ENCODE peak calls at places on chromosome 15, in seven cellular contexts. One of them, this sample, is unnamed.

GRCh38 chr15:34759992-34760391 is 5.2 kb upstream of the GJD2 start:
- DNase-seq in IMR-90: no peak
- DNase-seq in upper lobe of right lung: no peak
- DNase-seq in keratinocyte: no peak
- DNase-seq in RPMI8226: no peak
- DNase-seq in mesendoderm: no peak
- DNase-seq in activated T-helper 1 cell treated with Interleukin-2 at 50 U/mL for 16 hours: no peak
- DNase-seq in this sample: no peak

GRCh38 chr15:101642361-101642760 is 9.8 kb downstream of the TM2D3 start:
- DNase-seq in IMR-90: no peak
- DNase-seq in upper lobe of right lung: no peak
- DNase-seq in keratinocyte: no peak
- DNase-seq in RPMI8226: no peak
- DNase-seq in mesendoderm: peak; percentile 14
- DNase-seq in activated T-helper 1 cell treated with Interleukin-2 at 50 U/mL for 16 hours: no peak
- DNase-seq in this sample: peak; percentile 21

GRCh38 chr15:100686021-100686724 is 83.8 kb downstream of the ASB7 start:
- DNase-seq in IMR-90: no peak
- DNase-seq in upper lobe of right lung: peak; percentile 57
- DNase-seq in keratinocyte: no peak
- DNase-seq in RPMI8226: no peak
- DNase-seq in mesendoderm: no peak
- DNase-seq in activated T-helper 1 cell treated with Interleukin-2 at 50 U/mL for 16 hours: no peak
- DNase-seq in this sample: no peak

GRCh38 chr15:78024141-78024567 is 53.4 kb downstream of the TBC1D2B start:
- DNase-seq in IMR-90: peak; percentile 57
- DNase-seq in upper lobe of right lung: peak; percentile 69
- DNase-seq in keratinocyte: no peak
- DNase-seq in RPMI8226: no peak
- DNase-seq in mesendoderm: no peak
- DNase-seq in activated T-helper 1 cell treated with Interleukin-2 at 50 U/mL for 16 hours: no peak
- DNase-seq in this sample: peak; percentile 50

GRCh38 chr15:96326551-96327154 is 3.8 kb upstream of the NR2F2 start:
- DNase-seq in IMR-90: no peak
- DNase-seq in upper lobe of right lung: peak; percentile 78
- DNase-seq in keratinocyte: no peak
- DNase-seq in RPMI8226: peak; percentile 15
- DNase-seq in mesendoderm: peak; percentile 34
- DNase-seq in activated T-helper 1 cell treated with Interleukin-2 at 50 U/mL for 16 hours: no peak
- DNase-seq in this sample: peak; percentile 84

GRCh38 chr15:83850846-83851245 is 196.9 kb downstream of the ADAMTSL3 start:
- DNase-seq in IMR-90: no peak
- DNase-seq in upper lobe of right lung: no peak
- DNase-seq in keratinocyte: peak; percentile 38
- DNase-seq in RPMI8226: no peak
- DNase-seq in mesendoderm: no peak
- DNase-seq in activated T-helper 1 cell treated with Interleukin-2 at 50 U/mL for 16 hours: no peak
- DNase-seq in this sample: no peak

GRCh38 chr15:69059170-69059943 is 44.9 kb downstream of the NOX5 start:
- DNase-seq in IMR-90: peak; percentile 81
- DNase-seq in upper lobe of right lung: peak; percentile 90
- DNase-seq in keratinocyte: peak; percentile 32
- DNase-seq in RPMI8226: peak; percentile 88
- DNase-seq in mesendoderm: peak; percentile 96
- DNase-seq in activated T-helper 1 cell treated with Interleukin-2 at 50 U/mL for 16 hours: peak; percentile 56
- DNase-seq in this sample: peak; percentile 87

GRCh38 chr15:59367022-59367451 is 5.6 kb downstream of the MYO1E start:
- DNase-seq in IMR-90: no peak
- DNase-seq in upper lobe of right lung: no peak
- DNase-seq in keratinocyte: no peak
- DNase-seq in RPMI8226: no peak
- DNase-seq in mesendoderm: no peak
- DNase-seq in activated T-helper 1 cell treated with Interleukin-2 at 50 U/mL for 16 hours: no peak
- DNase-seq in this sample: no peak

GRCh38 chr15:44296625-44297524 is 8.4 kb downstream of the GOLM2 start:
- DNase-seq in IMR-90: peak; percentile 78
- DNase-seq in upper lobe of right lung: no peak
- DNase-seq in keratinocyte: no peak
- DNase-seq in RPMI8226: peak; percentile 37
- DNase-seq in mesendoderm: peak; percentile 80
- DNase-seq in activated T-helper 1 cell treated with Interleukin-2 at 50 U/mL for 16 hours: no peak
- DNase-seq in this sample: peak; percentile 51

GRCh38 chr15:90818251-90819210 is 49.9 kb upstream of the FURIN start:
- DNase-seq in IMR-90: no peak
- DNase-seq in upper lobe of right lung: peak; percentile 64
- DNase-seq in keratinocyte: no peak
- DNase-seq in RPMI8226: peak; percentile 45
- DNase-seq in mesendoderm: peak; percentile 35
- DNase-seq in activated T-helper 1 cell treated with Interleukin-2 at 50 U/mL for 16 hours: no peak
- DNase-seq in this sample: no peak

GRCh38 chr15:90838544-90838943 is 29.8 kb upstream of the FURIN start:
- DNase-seq in IMR-90: no peak
- DNase-seq in upper lobe of right lung: no peak
- DNase-seq in keratinocyte: no peak
- DNase-seq in RPMI8226: no peak
- DNase-seq in mesendoderm: no peak
- DNase-seq in activated T-helper 1 cell treated with Interleukin-2 at 50 U/mL for 16 hours: no peak
- DNase-seq in this sample: no peak

GRCh38 chr15:34239151-34239761 is 14.4 kb downstream of the EMC4 start:
- DNase-seq in IMR-90: peak; percentile 91
- DNase-seq in upper lobe of right lung: no peak
- DNase-seq in keratinocyte: peak; percentile 63
- DNase-seq in RPMI8226: no peak
- DNase-seq in mesendoderm: peak; percentile 70
- DNase-seq in activated T-helper 1 cell treated with Interleukin-2 at 50 U/mL for 16 hours: no peak
- DNase-seq in this sample: peak; percentile 72

GRCh38 chr15:58608711-58609110 is 140.8 kb downstream of the ADAM10 start:
- DNase-seq in IMR-90: peak; percentile 55
- DNase-seq in upper lobe of right lung: no peak
- DNase-seq in keratinocyte: no peak
- DNase-seq in RPMI8226: no peak
- DNase-seq in mesendoderm: no peak
- DNase-seq in activated T-helper 1 cell treated with Interleukin-2 at 50 U/mL for 16 hours: no peak
- DNase-seq in this sample: no peak

GRCh38 chr15:90482124-90483011 is 47.4 kb upstream of the CRTC3 start:
- DNase-seq in IMR-90: peak; percentile 66
- DNase-seq in upper lobe of right lung: no peak
- DNase-seq in keratinocyte: no peak
- DNase-seq in RPMI8226: peak; percentile 41
- DNase-seq in mesendoderm: peak; percentile 59
- DNase-seq in activated T-helper 1 cell treated with Interleukin-2 at 50 U/mL for 16 hours: no peak
- DNase-seq in this sample: peak; percentile 66

GRCh38 chr15:69081310-69082004 is 67.0 kb downstream of the NOX5 start:
- DNase-seq in IMR-90: peak; percentile 40
- DNase-seq in upper lobe of right lung: no peak
- DNase-seq in keratinocyte: no peak
- DNase-seq in RPMI8226: peak; percentile 41
- DNase-seq in mesendoderm: peak; percentile 79
- DNase-seq in activated T-helper 1 cell treated with Interleukin-2 at 50 U/mL for 16 hours: no peak
- DNase-seq in this sample: peak; percentile 53

GRCh38 chr15:58362262-58362922 is 69.4 kb upstream of the LIPC start:
- DNase-seq in IMR-90: no peak
- DNase-seq in upper lobe of right lung: no peak
- DNase-seq in keratinocyte: no peak
- DNase-seq in RPMI8226: no peak
- DNase-seq in mesendoderm: no peak
- DNase-seq in activated T-helper 1 cell treated with Interleukin-2 at 50 U/mL for 16 hours: no peak
- DNase-seq in this sample: peak; percentile 42

GRCh38 chr15:51828621-51829359 is 663 bp upstream of the TMOD3 start:
- DNase-seq in IMR-90: peak; percentile 28
- DNase-seq in upper lobe of right lung: no peak
- DNase-seq in keratinocyte: peak; percentile 73
- DNase-seq in RPMI8226: no peak
- DNase-seq in mesendoderm: no peak
- DNase-seq in activated T-helper 1 cell treated with Interleukin-2 at 50 U/mL for 16 hours: no peak
- DNase-seq in this sample: no peak

GRCh38 chr15:84654689-84655453 is 788 bp upstream of the WDR73 start:
- DNase-seq in IMR-90: peak; percentile 79
- DNase-seq in upper lobe of right lung: peak; percentile 89
- DNase-seq in keratinocyte: no peak
- DNase-seq in RPMI8226: peak; percentile 93
- DNase-seq in mesendoderm: peak; percentile 90
- DNase-seq in activated T-helper 1 cell treated with Interleukin-2 at 50 U/mL for 16 hours: peak; percentile 67
- DNase-seq in this sample: peak; percentile 75

GRCh38 chr15:90592144-90592887 is 62.6 kb downstream of the CRTC3 start:
- DNase-seq in IMR-90: peak; percentile 90
- DNase-seq in upper lobe of right lung: no peak
- DNase-seq in keratinocyte: no peak
- DNase-seq in RPMI8226: no peak
- DNase-seq in mesendoderm: no peak
- DNase-seq in activated T-helper 1 cell treated with Interleukin-2 at 50 U/mL for 16 hours: no peak
- DNase-seq in this sample: peak; percentile 95

GRCh38 chr15:77336006-77336405 is 83.9 kb downstream of the PEAK1 start:
- DNase-seq in IMR-90: no peak
- DNase-seq in upper lobe of right lung: no peak
- DNase-seq in keratinocyte: no peak
- DNase-seq in RPMI8226: no peak
- DNase-seq in mesendoderm: no peak
- DNase-seq in activated T-helper 1 cell treated with Interleukin-2 at 50 U/mL for 16 hours: no peak
- DNase-seq in this sample: no peak

GRCh38 chr15:100973351-100974034 is 54.3 kb downstream of the LRRK1 start:
- DNase-seq in IMR-90: no peak
- DNase-seq in upper lobe of right lung: no peak
- DNase-seq in keratinocyte: no peak
- DNase-seq in RPMI8226: no peak
- DNase-seq in mesendoderm: peak; percentile 47
- DNase-seq in activated T-helper 1 cell treated with Interleukin-2 at 50 U/mL for 16 hours: no peak
- DNase-seq in this sample: no peak

GRCh38 chr15:66454143-66454542 is 43.4 kb downstream of the SNAPC5 start:
- DNase-seq in IMR-90: peak; percentile 32
- DNase-seq in upper lobe of right lung: no peak
- DNase-seq in keratinocyte: no peak
- DNase-seq in RPMI8226: no peak
- DNase-seq in mesendoderm: no peak
- DNase-seq in activated T-helper 1 cell treated with Interleukin-2 at 50 U/mL for 16 hours: no peak
- DNase-seq in this sample: peak; percentile 41

GRCh38 chr15:68487087-68487843 is 55.3 kb upstream of the ITGA11 start:
- DNase-seq in IMR-90: peak; percentile 35
- DNase-seq in upper lobe of right lung: no peak
- DNase-seq in keratinocyte: no peak
- DNase-seq in RPMI8226: no peak
- DNase-seq in mesendoderm: no peak
- DNase-seq in activated T-helper 1 cell treated with Interleukin-2 at 50 U/mL for 16 hours: no peak
- DNase-seq in this sample: peak; percentile 41

GRCh38 chr15:67013696-67014095 is 51.7 kb upstream of the SMAD3 start:
- DNase-seq in IMR-90: peak; percentile 80
- DNase-seq in upper lobe of right lung: no peak
- DNase-seq in keratinocyte: no peak
- DNase-seq in RPMI8226: no peak
- DNase-seq in mesendoderm: peak; percentile 92
- DNase-seq in activated T-helper 1 cell treated with Interleukin-2 at 50 U/mL for 16 hours: no peak
- DNase-seq in this sample: no peak

GRCh38 chr15:89360294-89360971 is 25.8 kb upstream of the POLG start:
- DNase-seq in IMR-90: no peak
- DNase-seq in upper lobe of right lung: no peak
- DNase-seq in keratinocyte: no peak
- DNase-seq in RPMI8226: no peak
- DNase-seq in mesendoderm: peak; percentile 52
- DNase-seq in activated T-helper 1 cell treated with Interleukin-2 at 50 U/mL for 16 hours: no peak
- DNase-seq in this sample: no peak

GRCh38 chr15:41772720-41773331 is 1.5 kb upstream of the MAPKBP1 start:
- DNase-seq in IMR-90: peak; percentile 80
- DNase-seq in upper lobe of right lung: no peak
- DNase-seq in keratinocyte: no peak
- DNase-seq in RPMI8226: peak; percentile 60
- DNase-seq in mesendoderm: peak; percentile 86
- DNase-seq in activated T-helper 1 cell treated with Interleukin-2 at 50 U/mL for 16 hours: peak; percentile 15
- DNase-seq in this sample: peak; percentile 82

GRCh38 chr15:42364529-42364928 is 5.2 kb downstream of the CAPN3 start:
- DNase-seq in IMR-90: no peak
- DNase-seq in upper lobe of right lung: no peak
- DNase-seq in keratinocyte: no peak
- DNase-seq in RPMI8226: no peak
- DNase-seq in mesendoderm: no peak
- DNase-seq in activated T-helper 1 cell treated with Interleukin-2 at 50 U/mL for 16 hours: no peak
- DNase-seq in this sample: no peak

GRCh38 chr15:65595960-65596359 is 15.0 kb downstream of the INTS14 start:
- DNase-seq in IMR-90: no peak
- DNase-seq in upper lobe of right lung: no peak
- DNase-seq in keratinocyte: no peak
- DNase-seq in RPMI8226: no peak
- DNase-seq in mesendoderm: peak; percentile 42
- DNase-seq in activated T-helper 1 cell treated with Interleukin-2 at 50 U/mL for 16 hours: no peak
- DNase-seq in this sample: peak; percentile 8

GRCh38 chr15:69881760-69882159 is 216.0 kb downstream of the TLE3 start:
- DNase-seq in IMR-90: no peak
- DNase-seq in upper lobe of right lung: no peak
- DNase-seq in keratinocyte: no peak
- DNase-seq in RPMI8226: peak; percentile 94
- DNase-seq in mesendoderm: no peak
- DNase-seq in activated T-helper 1 cell treated with Interleukin-2 at 50 U/mL for 16 hours: no peak
- DNase-seq in this sample: no peak

GRCh38 chr15:69164807-69165636 is 4.6 kb downstream of the GLCE start:
- DNase-seq in IMR-90: peak; percentile 88
- DNase-seq in upper lobe of right lung: no peak
- DNase-seq in keratinocyte: no peak
- DNase-seq in RPMI8226: no peak
- DNase-seq in mesendoderm: no peak
- DNase-seq in activated T-helper 1 cell treated with Interleukin-2 at 50 U/mL for 16 hours: no peak
- DNase-seq in this sample: peak; percentile 87

GRCh38 chr15:56038015-56038414 is 44.6 kb upstream of the NEDD4 start:
- DNase-seq in IMR-90: peak; percentile 67
- DNase-seq in upper lobe of right lung: no peak
- DNase-seq in keratinocyte: no peak
- DNase-seq in RPMI8226: no peak
- DNase-seq in mesendoderm: no peak
- DNase-seq in activated T-helper 1 cell treated with Interleukin-2 at 50 U/mL for 16 hours: no peak
- DNase-seq in this sample: peak; percentile 36

This sample was measured in fibroblast of villous mesenchyme.